ENCODE peak calls at places on chromosomes 4 and X, in seven cellular contexts. One of them, this sample, is unnamed.

GRCh38 chrX:47063179-47063578 is 15.1 kb upstream of the RGN start:
- DNase-seq in IMR-90: no peak
- DNase-seq in A549: no peak
- DNase-seq in body of pancreas: no peak
- DNase-seq in right lobe of liver: no peak
- DNase-seq in spleen: no peak
- DNase-seq in lower leg skin: no peak
- DNase-seq in this sample: no peak

GRCh38 chr4:32119907-32120306 is 1399.7 kb downstream of the PCDH7 start:
- DNase-seq in IMR-90: no peak
- DNase-seq in A549: no peak
- DNase-seq in body of pancreas: no peak
- DNase-seq in right lobe of liver: no peak
- DNase-seq in spleen: no peak
- DNase-seq in lower leg skin: no peak
- DNase-seq in this sample: no peak

GRCh38 chr4:10117424-10118354 is 1.1 kb upstream of the WDR1 start:
- DNase-seq in IMR-90: no peak
- DNase-seq in A549: no peak
- DNase-seq in body of pancreas: no peak
- DNase-seq in right lobe of liver: no peak
- DNase-seq in spleen: no peak
- DNase-seq in lower leg skin: no peak
- DNase-seq in this sample: no peak

GRCh38 chr4:153114771-153115321 is 89.4 kb upstream of the TRIM2 start:
- DNase-seq in IMR-90: peak; percentile 84
- DNase-seq in A549: no peak
- DNase-seq in body of pancreas: no peak
- DNase-seq in right lobe of liver: no peak
- DNase-seq in spleen: no peak
- DNase-seq in lower leg skin: no peak
- DNase-seq in this sample: no peak

GRCh38 chr4:3491681-3492405 is 28.7 kb downstream of the DOK7 start:
- DNase-seq in IMR-90: peak; percentile 55
- DNase-seq in A549: no peak
- DNase-seq in body of pancreas: no peak
- DNase-seq in right lobe of liver: no peak
- DNase-seq in spleen: no peak
- DNase-seq in lower leg skin: no peak
- DNase-seq in this sample: no peak

GRCh38 chr4:158350161-158350560 is 139.9 kb downstream of the TMEM144 start:
- DNase-seq in IMR-90: no peak
- DNase-seq in A549: no peak
- DNase-seq in body of pancreas: no peak
- DNase-seq in right lobe of liver: no peak
- DNase-seq in spleen: no peak
- DNase-seq in lower leg skin: no peak
- DNase-seq in this sample: no peak

GRCh38 chr4:106245176-106245575 is 70.8 kb downstream of the TBCK start:
- DNase-seq in IMR-90: peak; percentile 1
- DNase-seq in A549: no peak
- DNase-seq in body of pancreas: no peak
- DNase-seq in right lobe of liver: no peak
- DNase-seq in spleen: no peak
- DNase-seq in lower leg skin: no peak
- DNase-seq in this sample: no peak

GRCh38 chrX:71953391-71953790 is 42.7 kb downstream of the NHSL2 start:
- DNase-seq in IMR-90: no peak
- DNase-seq in A549: no peak
- DNase-seq in body of pancreas: no peak
- DNase-seq in right lobe of liver: no peak
- DNase-seq in spleen: no peak
- DNase-seq in lower leg skin: no peak
- DNase-seq in this sample: no peak

GRCh38 chrX:117138070-117138469 is 675.3 kb upstream of the CT83 start:
- DNase-seq in IMR-90: no peak
- DNase-seq in A549: no peak
- DNase-seq in body of pancreas: no peak
- DNase-seq in right lobe of liver: no peak
- DNase-seq in spleen: no peak
- DNase-seq in lower leg skin: no peak
- DNase-seq in this sample: no peak

GRCh38 chr4:138911903-138912713 is 103.5 kb upstream of the NOCT start:
- DNase-seq in IMR-90: no peak
- DNase-seq in A549: peak; percentile 23
- DNase-seq in body of pancreas: peak; percentile 55
- DNase-seq in right lobe of liver: no peak
- DNase-seq in spleen: no peak
- DNase-seq in lower leg skin: no peak
- DNase-seq in this sample: peak; percentile 66

GRCh38 chr4:138912714-138913340 is 102.8 kb upstream of the NOCT start:
- DNase-seq in IMR-90: no peak
- DNase-seq in A549: no peak
- DNase-seq in body of pancreas: no peak
- DNase-seq in right lobe of liver: no peak
- DNase-seq in spleen: no peak
- DNase-seq in lower leg skin: no peak
- DNase-seq in this sample: no peak

GRCh38 chr4:138909605-138910004 is 106.0 kb upstream of the NOCT start:
- DNase-seq in IMR-90: no peak
- DNase-seq in A549: no peak
- DNase-seq in body of pancreas: no peak
- DNase-seq in right lobe of liver: no peak
- DNase-seq in spleen: no peak
- DNase-seq in lower leg skin: no peak
- DNase-seq in this sample: no peak

GRCh38 chr4:138910201-138910913 is 105.2 kb upstream of the NOCT start:
- DNase-seq in IMR-90: peak; percentile 55
- DNase-seq in A549: peak; percentile 31
- DNase-seq in body of pancreas: peak; percentile 12
- DNase-seq in right lobe of liver: no peak
- DNase-seq in spleen: no peak
- DNase-seq in lower leg skin: no peak
- DNase-seq in this sample: no peak

DNA sequence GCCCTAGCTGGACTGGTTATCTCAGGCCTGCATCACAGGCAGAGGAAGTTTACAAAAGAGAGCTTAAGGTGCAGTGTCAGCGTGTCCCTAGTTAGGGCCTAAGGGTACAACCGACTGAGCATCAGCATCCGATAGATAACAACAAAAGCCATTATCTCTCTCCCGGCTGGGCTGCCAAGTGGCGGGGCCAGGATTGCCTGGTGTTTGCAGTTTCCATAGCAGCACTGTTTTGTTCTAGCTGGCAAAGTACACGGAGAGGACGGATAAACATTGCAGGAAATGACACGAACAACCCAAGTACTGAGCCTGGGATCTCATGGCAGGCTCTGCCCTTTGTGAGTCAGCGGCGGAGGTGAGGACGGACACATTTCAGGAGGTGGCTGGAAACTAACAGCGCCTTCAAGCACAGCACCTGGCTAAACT is 104.7 kb upstream of the NOCT start:
- DNase-seq in IMR-90: peak; percentile 86
- DNase-seq in A549: peak; percentile 57
- DNase-seq in body of pancreas: peak; percentile 67
- DNase-seq in right lobe of liver: peak; percentile 70
- DNase-seq in spleen: peak; percentile 74
- DNase-seq in lower leg skin: peak; percentile 81
- DNase-seq in this sample: peak; percentile 82
- TF ChIP-seq POLR2A in IMR-90: no peak
- TF ChIP-seq POLR2A in A549: no peak
- TF ChIP-seq POLR2A in body of pancreas: no peak
- TF ChIP-seq POLR2A in right lobe of liver: no peak
- TF ChIP-seq POLR2A in spleen: no peak
- TF ChIP-seq POLR2A in lower leg skin: no peak
- TF ChIP-seq POLR2A in this sample: no peak

DNA sequence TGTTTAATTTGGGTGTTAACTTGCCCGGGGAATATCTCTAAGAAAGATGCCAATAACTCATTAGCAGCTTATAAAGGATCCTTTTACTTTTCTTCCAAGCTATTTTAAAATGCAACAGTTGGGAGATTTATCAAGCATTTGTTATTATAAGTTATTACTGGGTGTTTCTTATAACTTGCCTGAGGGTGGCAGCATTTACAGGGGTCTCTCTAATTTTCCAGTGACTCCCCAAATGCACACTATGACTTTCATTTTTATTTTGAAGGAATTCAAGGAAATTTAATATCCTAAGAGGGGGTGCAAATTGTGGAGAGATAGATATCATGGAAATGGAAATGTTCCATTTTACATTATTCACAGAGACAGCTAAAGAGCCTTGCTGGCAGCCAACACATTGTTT is 138.0 kb downstream of the PDGFRA start:
- DNase-seq in IMR-90: no peak
- DNase-seq in A549: no peak
- DNase-seq in body of pancreas: no peak
- DNase-seq in right lobe of liver: no peak
- DNase-seq in spleen: no peak
- DNase-seq in lower leg skin: no peak
- DNase-seq in this sample: no peak
- TF ChIP-seq CTCF in IMR-90: peak; percentile 7
- TF ChIP-seq CTCF in A549: no peak
- TF ChIP-seq CTCF in body of pancreas: no peak
- TF ChIP-seq CTCF in right lobe of liver: no peak
- TF ChIP-seq CTCF in spleen: no peak
- TF ChIP-seq CTCF in lower leg skin: no peak
- TF ChIP-seq CTCF in this sample: no peak

GRCh38 chrX:78945186-78945912 is at the start of gene P2RY10:
- DNase-seq in IMR-90: no peak
- DNase-seq in A549: no peak
- DNase-seq in body of pancreas: no peak
- DNase-seq in right lobe of liver: no peak
- DNase-seq in spleen: no peak
- DNase-seq in lower leg skin: no peak
- DNase-seq in this sample: no peak
- TF ChIP-seq POLR2A in IMR-90: no peak
- TF ChIP-seq POLR2A in A549: no peak
- TF ChIP-seq POLR2A in body of pancreas: no peak
- TF ChIP-seq POLR2A in right lobe of liver: no peak
- TF ChIP-seq POLR2A in spleen: no peak
- TF ChIP-seq POLR2A in lower leg skin: no peak
- TF ChIP-seq POLR2A in this sample: no peak

GRCh38 chr4:143399113-143399949 is 62.7 kb downstream of the GAB1 start:
- DNase-seq in IMR-90: peak; percentile 21
- DNase-seq in A549: no peak
- DNase-seq in body of pancreas: no peak
- DNase-seq in right lobe of liver: no peak
- DNase-seq in spleen: no peak
- DNase-seq in lower leg skin: no peak
- DNase-seq in this sample: no peak
- TF ChIP-seq CTCF in IMR-90: peak; percentile 48
- TF ChIP-seq CTCF in A549: peak; percentile 53
- TF ChIP-seq CTCF in body of pancreas: peak; percentile 58
- TF ChIP-seq CTCF in right lobe of liver: peak; percentile 69
- TF ChIP-seq CTCF in spleen: peak; percentile 64
- TF ChIP-seq CTCF in lower leg skin: no peak
- TF ChIP-seq CTCF in this sample: peak; percentile 55

GRCh38 chr4:6178757-6179156 is 21.6 kb downstream of the JAKMIP1 start:
- DNase-seq in IMR-90: no peak
- DNase-seq in A549: no peak
- DNase-seq in body of pancreas: no peak
- DNase-seq in right lobe of liver: no peak
- DNase-seq in spleen: no peak
- DNase-seq in lower leg skin: no peak
- DNase-seq in this sample: no peak

GRCh38 chr4:6175426-6175825 is 24.9 kb downstream of the JAKMIP1 start:
- DNase-seq in IMR-90: no peak
- DNase-seq in A549: no peak
- DNase-seq in body of pancreas: no peak
- DNase-seq in right lobe of liver: no peak
- DNase-seq in spleen: no peak
- DNase-seq in lower leg skin: no peak
- DNase-seq in this sample: no peak

GRCh38 chr4:6179362-6179761 is 21.0 kb downstream of the JAKMIP1 start:
- DNase-seq in IMR-90: no peak
- DNase-seq in A549: no peak
- DNase-seq in body of pancreas: no peak
- DNase-seq in right lobe of liver: no peak
- DNase-seq in spleen: no peak
- DNase-seq in lower leg skin: no peak
- DNase-seq in this sample: no peak

GRCh38 chr4:6180841-6181631 is 19.3 kb downstream of the JAKMIP1 start:
- DNase-seq in IMR-90: no peak
- DNase-seq in A549: no peak
- DNase-seq in body of pancreas: no peak
- DNase-seq in right lobe of liver: no peak
- DNase-seq in spleen: no peak
- DNase-seq in lower leg skin: no peak
- DNase-seq in this sample: no peak

GRCh38 chr4:6177587-6178197 is 22.7 kb downstream of the JAKMIP1 start:
- DNase-seq in IMR-90: no peak
- DNase-seq in A549: no peak
- DNase-seq in body of pancreas: no peak
- DNase-seq in right lobe of liver: no peak
- DNase-seq in spleen: no peak
- DNase-seq in lower leg skin: no peak
- DNase-seq in this sample: no peak
- TF ChIP-seq POLR2A in IMR-90: no peak
- TF ChIP-seq POLR2A in A549: no peak
- TF ChIP-seq POLR2A in body of pancreas: no peak
- TF ChIP-seq POLR2A in right lobe of liver: no peak
- TF ChIP-seq POLR2A in spleen: no peak
- TF ChIP-seq POLR2A in lower leg skin: no peak
- TF ChIP-seq POLR2A in this sample: no peak

DNA sequence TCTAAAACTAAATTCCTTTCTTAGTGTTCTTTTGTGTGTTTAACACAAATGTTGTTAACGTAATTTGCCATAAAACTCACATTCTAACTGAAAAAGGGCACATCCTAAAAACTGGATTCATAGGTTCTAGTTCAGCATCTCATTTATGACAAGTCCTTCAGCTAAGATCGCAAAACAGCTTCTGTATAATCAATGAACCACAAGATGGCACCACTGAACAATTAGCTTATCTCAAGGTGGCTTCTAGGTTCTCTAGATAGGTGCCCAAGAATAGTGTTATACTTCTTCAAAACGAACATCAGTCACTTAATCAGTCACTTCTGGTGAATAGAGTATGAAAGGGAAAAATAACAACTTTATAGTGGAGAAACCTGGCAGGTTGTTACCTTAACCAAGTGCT is 54.3 kb downstream of the NRK start:
- DNase-seq in IMR-90: peak; percentile 19
- DNase-seq in A549: no peak
- DNase-seq in body of pancreas: no peak
- DNase-seq in right lobe of liver: no peak
- DNase-seq in spleen: no peak
- DNase-seq in lower leg skin: no peak
- DNase-seq in this sample: no peak
- TF ChIP-seq CTCF in IMR-90: peak; percentile 26
- TF ChIP-seq CTCF in A549: peak; percentile 23
- TF ChIP-seq CTCF in body of pancreas: peak; percentile 44
- TF ChIP-seq CTCF in right lobe of liver: peak; percentile 56
- TF ChIP-seq CTCF in spleen: no peak
- TF ChIP-seq CTCF in lower leg skin: no peak
- TF ChIP-seq CTCF in this sample: no peak